ENCODE peak calls at places on chromosome 13, in nine cellular contexts. One of them, this sample, is unnamed.

GRCh38 chr13:41458187-41458938 is 1.0 kb downstream of the RGCC start:
- DNase-seq in left cardiac atrium: peak; percentile 49
- DNase-seq in activated T-helper 1 cell treated with anti-CD3 and anti-CD28 coated beads, Interleukin-2, amount 50 U/mL, for 16 hours: no peak
- DNase-seq in glutamatergic neuron: peak; percentile 33
- DNase-seq in AG20443: peak; percentile 49
- DNase-seq in GM12865: peak; percentile 47
- DNase-seq in NCI-H1105: no peak
- DNase-seq in stimulated activated CD4-positive, alpha-beta T cell treated with anti-CD3 and anti-CD28 coated beads, Interleukin-4, amount 100 ng/mL, for 1 hour: peak; percentile 64
- DNase-seq in HAP-1: no peak
- DNase-seq in this sample: no peak

GRCh38 chr13:35771898-35772297 is 295.4 kb upstream of the MAB21L1 start:
- DNase-seq in NCI-H1105: no peak
- DNase-seq in stimulated activated CD4-positive, alpha-beta T cell treated with anti-CD3 and anti-CD28 coated beads, Interleukin-4, amount 100 ng/mL, for 1 hour: no peak
- DNase-seq in HAP-1: no peak
- DNase-seq in activated T-helper 1 cell treated with anti-CD3 and anti-CD28 coated beads, Interleukin-2, amount 50 U/mL, for 16 hours: no peak
- DNase-seq in GM12865: no peak
- DNase-seq in glutamatergic neuron: no peak
- DNase-seq in left cardiac atrium: no peak
- DNase-seq in AG20443: peak; percentile 75
- DNase-seq in this sample: peak; percentile 90

GRCh38 chr13:34155931-34156607 is 338.1 kb downstream of the RFC3 start:
- DNase-seq in NCI-H1105: no peak
- DNase-seq in left cardiac atrium: no peak
- DNase-seq in activated T-helper 1 cell treated with anti-CD3 and anti-CD28 coated beads, Interleukin-2, amount 50 U/mL, for 16 hours: no peak
- DNase-seq in AG20443: no peak
- DNase-seq in HAP-1: peak; percentile 72
- DNase-seq in GM12865: no peak
- DNase-seq in glutamatergic neuron: no peak
- DNase-seq in stimulated activated CD4-positive, alpha-beta T cell treated with anti-CD3 and anti-CD28 coated beads, Interleukin-4, amount 100 ng/mL, for 1 hour: no peak
- DNase-seq in this sample: peak; percentile 12

GRCh38 chr13:58531614-58532013 is 900.1 kb downstream of the PCDH17 start:
- DNase-seq in glutamatergic neuron: no peak
- DNase-seq in GM12865: no peak
- DNase-seq in left cardiac atrium: no peak
- DNase-seq in activated T-helper 1 cell treated with anti-CD3 and anti-CD28 coated beads, Interleukin-2, amount 50 U/mL, for 16 hours: no peak
- DNase-seq in AG20443: no peak
- DNase-seq in NCI-H1105: no peak
- DNase-seq in HAP-1: no peak
- DNase-seq in stimulated activated CD4-positive, alpha-beta T cell treated with anti-CD3 and anti-CD28 coated beads, Interleukin-4, amount 100 ng/mL, for 1 hour: no peak
- DNase-seq in this sample: no peak

GRCh38 chr13:21079761-21080730 is 18.7 kb upstream of the LATS2 start:
- DNase-seq in AG20443: peak; percentile 74
- DNase-seq in left cardiac atrium: no peak
- DNase-seq in NCI-H1105: peak; percentile 24
- DNase-seq in stimulated activated CD4-positive, alpha-beta T cell treated with anti-CD3 and anti-CD28 coated beads, Interleukin-4, amount 100 ng/mL, for 1 hour: no peak
- DNase-seq in GM12865: no peak
- DNase-seq in activated T-helper 1 cell treated with anti-CD3 and anti-CD28 coated beads, Interleukin-2, amount 50 U/mL, for 16 hours: no peak
- DNase-seq in glutamatergic neuron: no peak
- DNase-seq in HAP-1: no peak
- DNase-seq in this sample: peak; percentile 76

GRCh38 chr13:108760129-108760528 is 130.7 kb downstream of the MYO16 start:
- DNase-seq in stimulated activated CD4-positive, alpha-beta T cell treated with anti-CD3 and anti-CD28 coated beads, Interleukin-4, amount 100 ng/mL, for 1 hour: no peak
- DNase-seq in activated T-helper 1 cell treated with anti-CD3 and anti-CD28 coated beads, Interleukin-2, amount 50 U/mL, for 16 hours: no peak
- DNase-seq in NCI-H1105: no peak
- DNase-seq in left cardiac atrium: no peak
- DNase-seq in AG20443: no peak
- DNase-seq in HAP-1: no peak
- DNase-seq in GM12865: no peak
- DNase-seq in glutamatergic neuron: no peak
- DNase-seq in this sample: no peak

GRCh38 chr13:79749985-79750551 is 269.1 kb downstream of the NDFIP2 start:
- DNase-seq in NCI-H1105: no peak
- DNase-seq in glutamatergic neuron: no peak
- DNase-seq in left cardiac atrium: peak; percentile 75
- DNase-seq in GM12865: no peak
- DNase-seq in HAP-1: no peak
- DNase-seq in activated T-helper 1 cell treated with anti-CD3 and anti-CD28 coated beads, Interleukin-2, amount 50 U/mL, for 16 hours: no peak
- DNase-seq in AG20443: peak; percentile 85
- DNase-seq in stimulated activated CD4-positive, alpha-beta T cell treated with anti-CD3 and anti-CD28 coated beads, Interleukin-4, amount 100 ng/mL, for 1 hour: no peak
- DNase-seq in this sample: peak; percentile 91

GRCh38 chr13:40126301-40127085 is 471.0 kb downstream of the COG6 start:
- DNase-seq in activated T-helper 1 cell treated with anti-CD3 and anti-CD28 coated beads, Interleukin-2, amount 50 U/mL, for 16 hours: no peak
- DNase-seq in GM12865: peak; percentile 52
- DNase-seq in AG20443: no peak
- DNase-seq in left cardiac atrium: no peak
- DNase-seq in glutamatergic neuron: no peak
- DNase-seq in HAP-1: no peak
- DNase-seq in stimulated activated CD4-positive, alpha-beta T cell treated with anti-CD3 and anti-CD28 coated beads, Interleukin-4, amount 100 ng/mL, for 1 hour: no peak
- DNase-seq in NCI-H1105: no peak
- DNase-seq in this sample: no peak

GRCh38 chr13:108993346-108993745 is 363.9 kb downstream of the MYO16 start:
- DNase-seq in left cardiac atrium: no peak
- DNase-seq in glutamatergic neuron: no peak
- DNase-seq in activated T-helper 1 cell treated with anti-CD3 and anti-CD28 coated beads, Interleukin-2, amount 50 U/mL, for 16 hours: no peak
- DNase-seq in NCI-H1105: no peak
- DNase-seq in AG20443: peak; percentile 38
- DNase-seq in HAP-1: no peak
- DNase-seq in stimulated activated CD4-positive, alpha-beta T cell treated with anti-CD3 and anti-CD28 coated beads, Interleukin-4, amount 100 ng/mL, for 1 hour: no peak
- DNase-seq in GM12865: no peak
- DNase-seq in this sample: peak; percentile 15

GRCh38 chr13:30293995-30294394 is 13.4 kb downstream of the KATNAL1 start:
- DNase-seq in activated T-helper 1 cell treated with anti-CD3 and anti-CD28 coated beads, Interleukin-2, amount 50 U/mL, for 16 hours: no peak
- DNase-seq in AG20443: no peak
- DNase-seq in HAP-1: no peak
- DNase-seq in NCI-H1105: no peak
- DNase-seq in GM12865: peak; percentile 16
- DNase-seq in glutamatergic neuron: no peak
- DNase-seq in left cardiac atrium: no peak
- DNase-seq in stimulated activated CD4-positive, alpha-beta T cell treated with anti-CD3 and anti-CD28 coated beads, Interleukin-4, amount 100 ng/mL, for 1 hour: no peak
- DNase-seq in this sample: no peak

GRCh38 chr13:20371825-20372224 is 139.7 kb upstream of the GJB6 start:
- DNase-seq in left cardiac atrium: no peak
- DNase-seq in NCI-H1105: no peak
- DNase-seq in activated T-helper 1 cell treated with anti-CD3 and anti-CD28 coated beads, Interleukin-2, amount 50 U/mL, for 16 hours: no peak
- DNase-seq in stimulated activated CD4-positive, alpha-beta T cell treated with anti-CD3 and anti-CD28 coated beads, Interleukin-4, amount 100 ng/mL, for 1 hour: no peak
- DNase-seq in AG20443: no peak
- DNase-seq in glutamatergic neuron: no peak
- DNase-seq in HAP-1: no peak
- DNase-seq in GM12865: no peak
- DNase-seq in this sample: no peak

GRCh38 chr13:33910267-33910666 is 92.3 kb downstream of the RFC3 start:
- DNase-seq in glutamatergic neuron: no peak
- DNase-seq in stimulated activated CD4-positive, alpha-beta T cell treated with anti-CD3 and anti-CD28 coated beads, Interleukin-4, amount 100 ng/mL, for 1 hour: no peak
- DNase-seq in HAP-1: no peak
- DNase-seq in activated T-helper 1 cell treated with anti-CD3 and anti-CD28 coated beads, Interleukin-2, amount 50 U/mL, for 16 hours: no peak
- DNase-seq in left cardiac atrium: no peak
- DNase-seq in NCI-H1105: no peak
- DNase-seq in GM12865: no peak
- DNase-seq in AG20443: no peak
- DNase-seq in this sample: no peak

GRCh38 chr13:19061278-19061677 is 120.3 kb downstream of the TUBA3C start:
- DNase-seq in activated T-helper 1 cell treated with anti-CD3 and anti-CD28 coated beads, Interleukin-2, amount 50 U/mL, for 16 hours: no peak
- DNase-seq in left cardiac atrium: no peak
- DNase-seq in stimulated activated CD4-positive, alpha-beta T cell treated with anti-CD3 and anti-CD28 coated beads, Interleukin-4, amount 100 ng/mL, for 1 hour: no peak
- DNase-seq in NCI-H1105: no peak
- DNase-seq in HAP-1: no peak
- DNase-seq in GM12865: no peak
- DNase-seq in glutamatergic neuron: no peak
- DNase-seq in AG20443: peak; percentile 7
- DNase-seq in this sample: no peak

GRCh38 chr13:111005364-111005763 is 90.5 kb upstream of the ANKRD10 start:
- DNase-seq in AG20443: peak; percentile 65
- DNase-seq in left cardiac atrium: no peak
- DNase-seq in glutamatergic neuron: no peak
- DNase-seq in activated T-helper 1 cell treated with anti-CD3 and anti-CD28 coated beads, Interleukin-2, amount 50 U/mL, for 16 hours: no peak
- DNase-seq in HAP-1: no peak
- DNase-seq in stimulated activated CD4-positive, alpha-beta T cell treated with anti-CD3 and anti-CD28 coated beads, Interleukin-4, amount 100 ng/mL, for 1 hour: no peak
- DNase-seq in GM12865: no peak
- DNase-seq in NCI-H1105: no peak
- DNase-seq in this sample: peak; percentile 28

GRCh38 chr13:50357586-50358118 is 342.4 kb downstream of the KCNRG start:
- DNase-seq in GM12865: no peak
- DNase-seq in left cardiac atrium: peak; percentile 34
- DNase-seq in glutamatergic neuron: no peak
- DNase-seq in HAP-1: peak; percentile 51
- DNase-seq in activated T-helper 1 cell treated with anti-CD3 and anti-CD28 coated beads, Interleukin-2, amount 50 U/mL, for 16 hours: no peak
- DNase-seq in stimulated activated CD4-positive, alpha-beta T cell treated with anti-CD3 and anti-CD28 coated beads, Interleukin-4, amount 100 ng/mL, for 1 hour: no peak
- DNase-seq in AG20443: peak; percentile 82
- DNase-seq in NCI-H1105: peak; percentile 18
- DNase-seq in this sample: peak; percentile 79

GRCh38 chr13:28171266-28171665 is 32.9 kb downstream of the PAN3 start:
- DNase-seq in left cardiac atrium: no peak
- DNase-seq in NCI-H1105: no peak
- DNase-seq in HAP-1: no peak
- DNase-seq in glutamatergic neuron: no peak
- DNase-seq in GM12865: no peak
- DNase-seq in AG20443: no peak
- DNase-seq in activated T-helper 1 cell treated with anti-CD3 and anti-CD28 coated beads, Interleukin-2, amount 50 U/mL, for 16 hours: no peak
- DNase-seq in stimulated activated CD4-positive, alpha-beta T cell treated with anti-CD3 and anti-CD28 coated beads, Interleukin-4, amount 100 ng/mL, for 1 hour: no peak
- DNase-seq in this sample: no peak

GRCh38 chr13:74839656-74840055 is 642.3 kb downstream of the TBC1D4 start:
- DNase-seq in stimulated activated CD4-positive, alpha-beta T cell treated with anti-CD3 and anti-CD28 coated beads, Interleukin-4, amount 100 ng/mL, for 1 hour: no peak
- DNase-seq in glutamatergic neuron: no peak
- DNase-seq in activated T-helper 1 cell treated with anti-CD3 and anti-CD28 coated beads, Interleukin-2, amount 50 U/mL, for 16 hours: no peak
- DNase-seq in AG20443: no peak
- DNase-seq in left cardiac atrium: no peak
- DNase-seq in HAP-1: no peak
- DNase-seq in GM12865: no peak
- DNase-seq in NCI-H1105: no peak
- DNase-seq in this sample: peak; percentile 31

GRCh38 chr13:19794552-19795143 is 11.9 kb upstream of the PSPC1 start:
- DNase-seq in left cardiac atrium: no peak
- DNase-seq in activated T-helper 1 cell treated with anti-CD3 and anti-CD28 coated beads, Interleukin-2, amount 50 U/mL, for 16 hours: no peak
- DNase-seq in HAP-1: no peak
- DNase-seq in NCI-H1105: no peak
- DNase-seq in glutamatergic neuron: no peak
- DNase-seq in stimulated activated CD4-positive, alpha-beta T cell treated with anti-CD3 and anti-CD28 coated beads, Interleukin-4, amount 100 ng/mL, for 1 hour: no peak
- DNase-seq in AG20443: no peak
- DNase-seq in GM12865: no peak
- DNase-seq in this sample: no peak

GRCh38 chr13:23468811-23469210 is 35.3 kb upstream of the SACS start:
- DNase-seq in stimulated activated CD4-positive, alpha-beta T cell treated with anti-CD3 and anti-CD28 coated beads, Interleukin-4, amount 100 ng/mL, for 1 hour: no peak
- DNase-seq in AG20443: no peak
- DNase-seq in NCI-H1105: no peak
- DNase-seq in HAP-1: no peak
- DNase-seq in glutamatergic neuron: no peak
- DNase-seq in activated T-helper 1 cell treated with anti-CD3 and anti-CD28 coated beads, Interleukin-2, amount 50 U/mL, for 16 hours: no peak
- DNase-seq in left cardiac atrium: no peak
- DNase-seq in GM12865: no peak
- DNase-seq in this sample: no peak

GRCh38 chr13:73061478-73062275 is 2.9 kb downstream of the KLF5 start:
- DNase-seq in activated T-helper 1 cell treated with anti-CD3 and anti-CD28 coated beads, Interleukin-2, amount 50 U/mL, for 16 hours: no peak
- DNase-seq in AG20443: no peak
- DNase-seq in NCI-H1105: no peak
- DNase-seq in GM12865: no peak
- DNase-seq in HAP-1: no peak
- DNase-seq in glutamatergic neuron: no peak
- DNase-seq in left cardiac atrium: no peak
- DNase-seq in stimulated activated CD4-positive, alpha-beta T cell treated with anti-CD3 and anti-CD28 coated beads, Interleukin-4, amount 100 ng/mL, for 1 hour: no peak
- DNase-seq in this sample: no peak

GRCh38 chr13:19845758-19846157 is 17.7 kb downstream of the ZMYM5 start:
- DNase-seq in GM12865: no peak
- DNase-seq in AG20443: peak; percentile 94
- DNase-seq in NCI-H1105: no peak
- DNase-seq in glutamatergic neuron: no peak
- DNase-seq in stimulated activated CD4-positive, alpha-beta T cell treated with anti-CD3 and anti-CD28 coated beads, Interleukin-4, amount 100 ng/mL, for 1 hour: no peak
- DNase-seq in HAP-1: peak; percentile 17
- DNase-seq in activated T-helper 1 cell treated with anti-CD3 and anti-CD28 coated beads, Interleukin-2, amount 50 U/mL, for 16 hours: no peak
- DNase-seq in left cardiac atrium: no peak
- DNase-seq in this sample: peak; percentile 92

GRCh38 chr13:89660752-89661151 is 1686.7 kb upstream of the MIR17HG start:
- DNase-seq in HAP-1: no peak
- DNase-seq in left cardiac atrium: no peak
- DNase-seq in GM12865: no peak
- DNase-seq in NCI-H1105: no peak
- DNase-seq in glutamatergic neuron: no peak
- DNase-seq in AG20443: no peak
- DNase-seq in stimulated activated CD4-positive, alpha-beta T cell treated with anti-CD3 and anti-CD28 coated beads, Interleukin-4, amount 100 ng/mL, for 1 hour: no peak
- DNase-seq in activated T-helper 1 cell treated with anti-CD3 and anti-CD28 coated beads, Interleukin-2, amount 50 U/mL, for 16 hours: no peak
- DNase-seq in this sample: no peak

GRCh38 chr13:102688306-102688973 is 6.4 kb downstream of the METTL21C start:
- DNase-seq in GM12865: no peak
- DNase-seq in glutamatergic neuron: no peak
- DNase-seq in stimulated activated CD4-positive, alpha-beta T cell treated with anti-CD3 and anti-CD28 coated beads, Interleukin-4, amount 100 ng/mL, for 1 hour: no peak
- DNase-seq in left cardiac atrium: no peak
- DNase-seq in NCI-H1105: no peak
- DNase-seq in AG20443: no peak
- DNase-seq in HAP-1: no peak
- DNase-seq in activated T-helper 1 cell treated with anti-CD3 and anti-CD28 coated beads, Interleukin-2, amount 50 U/mL, for 16 hours: no peak
- DNase-seq in this sample: no peak

GRCh38 chr13:61162636-61163035 is 253.0 kb downstream of the PCDH20 start:
- DNase-seq in activated T-helper 1 cell treated with anti-CD3 and anti-CD28 coated beads, Interleukin-2, amount 50 U/mL, for 16 hours: no peak
- DNase-seq in stimulated activated CD4-positive, alpha-beta T cell treated with anti-CD3 and anti-CD28 coated beads, Interleukin-4, amount 100 ng/mL, for 1 hour: no peak
- DNase-seq in left cardiac atrium: no peak
- DNase-seq in NCI-H1105: no peak
- DNase-seq in AG20443: no peak
- DNase-seq in HAP-1: no peak
- DNase-seq in GM12865: no peak
- DNase-seq in glutamatergic neuron: no peak
- DNase-seq in this sample: no peak

GRCh38 chr13:83881917-83882625 is at the start of gene SLITRK1:
- DNase-seq in AG20443: peak; percentile 39
- DNase-seq in HAP-1: peak; percentile 76
- DNase-seq in stimulated activated CD4-positive, alpha-beta T cell treated with anti-CD3 and anti-CD28 coated beads, Interleukin-4, amount 100 ng/mL, for 1 hour: no peak
- DNase-seq in NCI-H1105: no peak
- DNase-seq in glutamatergic neuron: peak; percentile 79
- DNase-seq in activated T-helper 1 cell treated with anti-CD3 and anti-CD28 coated beads, Interleukin-2, amount 50 U/mL, for 16 hours: no peak
- DNase-seq in GM12865: peak; percentile 26
- DNase-seq in left cardiac atrium: peak; percentile 31
- DNase-seq in this sample: no peak

GRCh38 chr13:106882222-106882621 is 314.3 kb upstream of the ARGLU1 start:
- DNase-seq in HAP-1: no peak
- DNase-seq in activated T-helper 1 cell treated with anti-CD3 and anti-CD28 coated beads, Interleukin-2, amount 50 U/mL, for 16 hours: no peak
- DNase-seq in NCI-H1105: no peak
- DNase-seq in GM12865: no peak
- DNase-seq in AG20443: no peak
- DNase-seq in left cardiac atrium: no peak
- DNase-seq in stimulated activated CD4-positive, alpha-beta T cell treated with anti-CD3 and anti-CD28 coated beads, Interleukin-4, amount 100 ng/mL, for 1 hour: no peak
- DNase-seq in glutamatergic neuron: no peak
- DNase-seq in this sample: no peak

GRCh38 chr13:113902956-113903355 is 39.1 kb upstream of the GAS6 start:
- DNase-seq in activated T-helper 1 cell treated with anti-CD3 and anti-CD28 coated beads, Interleukin-2, amount 50 U/mL, for 16 hours: no peak
- DNase-seq in AG20443: no peak
- DNase-seq in left cardiac atrium: no peak
- DNase-seq in NCI-H1105: no peak
- DNase-seq in HAP-1: no peak
- DNase-seq in GM12865: no peak
- DNase-seq in glutamatergic neuron: no peak
- DNase-seq in stimulated activated CD4-positive, alpha-beta T cell treated with anti-CD3 and anti-CD28 coated beads, Interleukin-4, amount 100 ng/mL, for 1 hour: no peak
- DNase-seq in this sample: no peak

GRCh38 chr13:104592127-104592526 is 1525.9 kb upstream of the SLC10A2 start:
- DNase-seq in left cardiac atrium: no peak
- DNase-seq in NCI-H1105: no peak
- DNase-seq in stimulated activated CD4-positive, alpha-beta T cell treated with anti-CD3 and anti-CD28 coated beads, Interleukin-4, amount 100 ng/mL, for 1 hour: no peak
- DNase-seq in activated T-helper 1 cell treated with anti-CD3 and anti-CD28 coated beads, Interleukin-2, amount 50 U/mL, for 16 hours: no peak
- DNase-seq in GM12865: no peak
- DNase-seq in glutamatergic neuron: no peak
- DNase-seq in HAP-1: no peak
- DNase-seq in AG20443: no peak
- DNase-seq in this sample: no peak

GRCh38 chr13:51235756-51236564 is 13.8 kb downstream of the FAM124A start:
- DNase-seq in glutamatergic neuron: no peak
- DNase-seq in activated T-helper 1 cell treated with anti-CD3 and anti-CD28 coated beads, Interleukin-2, amount 50 U/mL, for 16 hours: no peak
- DNase-seq in GM12865: no peak
- DNase-seq in HAP-1: no peak
- DNase-seq in stimulated activated CD4-positive, alpha-beta T cell treated with anti-CD3 and anti-CD28 coated beads, Interleukin-4, amount 100 ng/mL, for 1 hour: no peak
- DNase-seq in NCI-H1105: no peak
- DNase-seq in AG20443: no peak
- DNase-seq in left cardiac atrium: no peak
- DNase-seq in this sample: no peak

GRCh38 chr13:44816701-44817684 is 172.3 kb downstream of the NUFIP1 start:
- DNase-seq in glutamatergic neuron: no peak
- DNase-seq in HAP-1: no peak
- DNase-seq in GM12865: no peak
- DNase-seq in AG20443: no peak
- DNase-seq in NCI-H1105: no peak
- DNase-seq in activated T-helper 1 cell treated with anti-CD3 and anti-CD28 coated beads, Interleukin-2, amount 50 U/mL, for 16 hours: no peak
- DNase-seq in stimulated activated CD4-positive, alpha-beta T cell treated with anti-CD3 and anti-CD28 coated beads, Interleukin-4, amount 100 ng/mL, for 1 hour: no peak
- DNase-seq in left cardiac atrium: no peak
- DNase-seq in this sample: peak; percentile 25

GRCh38 chr13:36965767-36966166 is 33.4 kb downstream of the ALG5 start:
- DNase-seq in stimulated activated CD4-positive, alpha-beta T cell treated with anti-CD3 and anti-CD28 coated beads, Interleukin-4, amount 100 ng/mL, for 1 hour: no peak
- DNase-seq in left cardiac atrium: no peak
- DNase-seq in AG20443: peak; percentile 78
- DNase-seq in GM12865: no peak
- DNase-seq in HAP-1: no peak
- DNase-seq in activated T-helper 1 cell treated with anti-CD3 and anti-CD28 coated beads, Interleukin-2, amount 50 U/mL, for 16 hours: no peak
- DNase-seq in glutamatergic neuron: no peak
- DNase-seq in NCI-H1105: no peak
- DNase-seq in this sample: peak; percentile 77